ENCODE peak calls at places on chromosomes 6 and 20, in six cellular contexts. A, C, U, J, T and K are unnamed samples.

GRCh38 chr20:6231551-6231950 is 108.7 kb upstream of the FERMT1 start:
- DNase-seq in T (no peak), J (peak; percentile 77), U (no peak), A (no peak), C (no peak), K (no peak)

GRCh38 chr20:11814276-11814675 is 103.4 kb upstream of the BTBD3 start:
- DNase-seq in U (no peak), J (peak; percentile 78), T (no peak), A (no peak), C (no peak), K (no peak)

GRCh38 chr6:149080511-149080910 is 237.0 kb upstream of the TAB2 start:
- DNase-seq in T (no peak), C (no peak), J (peak; percentile 69), U (no peak), A (no peak), K (no peak)

GRCh38 chr6:38058022-38058421 is 238.5 kb downstream of the ZFAND3 start:
- DNase-seq in C (no peak), J (peak; percentile 53), T (no peak), A (no peak), U (no peak), K (no peak)

GRCh38 chr20:62127799-62128198 is 5.5 kb downstream of the LSM14B start:
- DNase-seq in A (no peak), T (no peak), C (no peak), J (no peak), U (no peak), K (no peak)

GRCh38 chr6:20180935-20181334 is 31.3 kb downstream of the MBOAT1 start:
- DNase-seq in A (no peak), U (no peak), J (no peak), C (no peak), T (peak; percentile 15), K (no peak)

GRCh38 chr6:47405273-47405672 is 72.3 kb upstream of the CD2AP start:
- DNase-seq in A (no peak), T (no peak), C (no peak), U (no peak), J (no peak), K (no peak)

GRCh38 chr20:24657211-24657610 is 187.8 kb downstream of the SYNDIG1 start:
- DNase-seq in J (peak; percentile 56), A (no peak), C (no peak), T (no peak), U (no peak), K (no peak)

GRCh38 chr6:141153563-141153962 is 979.2 kb upstream of the GJE1 start:
- DNase-seq in C (no peak), U (no peak), J (no peak), A (no peak), T (no peak), K (no peak)

GRCh38 chr20:63501818-63502670 is 3.2 kb upstream of the EEF1A2 start:
- DNase-seq in J (no peak), T (no peak), U (no peak), C (no peak), A (no peak), K (no peak)

GRCh38 chr6:112911949-112912348 is 564.8 kb downstream of the RFPL4B start:
- DNase-seq in J (no peak), T (no peak), U (no peak), C (no peak), A (no peak), K (no peak)

GRCh38 chr6:30903236-30903635 is 4.8 kb upstream of the GTF2H4 start:
- DNase-seq in A (no peak), T (no peak), C (no peak), J (no peak), U (no peak), K (no peak)

GRCh38 chr20:51749674-51750036 is 18.5 kb downstream of the ATP9A start:
- DNase-seq in J (peak; percentile 42), T (no peak), C (no peak), A (no peak), U (no peak), K (no peak)

GRCh38 chr20:61885759-61886715 is 179.6 kb downstream of the TAF4 start:
- DNase-seq in C (no peak), J (no peak), A (no peak), U (no peak), T (peak; percentile 58), K (no peak)

GRCh38 chr6:157663261-157663660 is 159.8 kb upstream of the SNX9 start:
- DNase-seq in C (no peak), A (no peak), J (no peak), U (no peak), T (no peak), K (no peak)

GRCh38 chr6:16243055-16243454 is 4.7 kb downstream of the GMPR start:
- DNase-seq in J (peak; percentile 71), T (no peak), C (no peak), U (no peak), A (peak; percentile 23), K (no peak)

GRCh38 chr20:4966826-4967751 is 34.2 kb downstream of the SLC23A2 start:
- DNase-seq in C (no peak), J (no peak), A (no peak), U (no peak), T (no peak), K (no peak)

GRCh38 chr6:154931741-154932424 is 63.2 kb upstream of the TIAM2 start:
- DNase-seq in J (no peak), U (no peak), T (no peak), A (no peak), C (no peak), K (no peak)

GRCh38 chr6:90072961-90073464 is 178.7 kb downstream of the GJA10 start:
- DNase-seq in U (no peak), T (no peak), J (no peak), A (no peak), C (no peak), K (no peak)

GRCh38 chr6:99606670-99607415 is at the start of gene PRDM13:
- DNase-seq in C (no peak), T (peak; percentile 62), U (no peak), A (no peak), J (no peak), K (no peak)

GRCh38 chr6:1904494-1904854 is 294.8 kb downstream of the FOXC1 start:
- DNase-seq in T (no peak), U (no peak), J (no peak), C (peak; percentile 19), A (no peak), K (no peak)

GRCh38 chr6:30885999-30886896 is 1.9 kb downstream of the DDR1 start:
- DNase-seq in J (peak; percentile 66), U (no peak), A (peak; percentile 87), C (no peak), T (no peak), K (no peak)

GRCh38 chr20:37733416-37733815 is 39.6 kb downstream of the CTNNBL1 start:
- DNase-seq in J (no peak), U (no peak), T (no peak), C (no peak), A (no peak), K (no peak)

GRCh38 chr6:27059621-27060425 is 187.7 kb upstream of the PRSS16 start:
- DNase-seq in U (no peak), A (no peak), C (no peak), J (no peak), T (no peak), K (no peak)

GRCh38 chr6:74166849-74167248 is 470.8 kb downstream of the CD109 start:
- DNase-seq in A (no peak), J (no peak), C (no peak), U (no peak), T (no peak), K (no peak)

GRCh38 chr6:21935561-21936028 is 342.0 kb downstream of the SOX4 start:
- DNase-seq in J (peak; percentile 50), T (no peak), U (no peak), A (no peak), C (no peak), K (no peak)

GRCh38 chr6:16318538-16318937 is 80.2 kb downstream of the GMPR start:
- DNase-seq in J (peak; percentile 85), T (no peak), C (no peak), U (no peak), A (no peak), K (no peak)

GRCh38 chr6:105868823-105869460 is 217.2 kb upstream of the PRDM1 start:
- DNase-seq in T (no peak), A (no peak), C (no peak), J (no peak), U (no peak), K (no peak)

GRCh38 chr20:8020314-8021079 is 936 bp upstream of the TMX4 start:
- DNase-seq in C (no peak), J (no peak), A (peak; percentile 15), T (no peak), U (no peak), K (no peak)

GRCh38 chr6:136791296-136792065 is 796 bp downstream of the MAP3K5 start:
- DNase-seq in A (peak; percentile 40), T (peak; percentile 91), J (peak; percentile 56), U (peak; percentile 74), C (peak; percentile 18), K (no peak)